ENCODE peak calls at places on chromosomes 4 and X, in eight cellular contexts. M is fibroblast of the conjunctiva, C is hippocampal formation, N is HT-29, J is OCI-LY7, R is progenitor cell of endocrine pancreas, Y is NCI-H1417, X is M059J. A is an unnamed sample.
A peak's percentile ranks its signal among the peaks of the same experiment; 100 is the strongest.

GRCh38 chr4:84051728-84052127 is 447.4 kb downstream of the NKX6-1 start:
- DNase-seq in M (no peak), C (no peak), N (no peak), J (no peak), R (no peak), Y (peak; percentile 94), X (no peak), A (no peak)

GRCh38 chrX:121649414-121649813 is 602.0 kb downstream of the GLUD2 start:
- DNase-seq in M (no peak), C (no peak), N (no peak), J (no peak), R (no peak), Y (no peak), X (no peak), A (no peak)

GRCh38 chrX:143648705-143649104 is 12.8 kb upstream of the SLITRK4 start:
- DNase-seq in M (no peak), C (no peak), N (peak; percentile 43), J (peak; percentile 0), R (no peak), Y (peak; percentile 28), X (no peak), A (peak; percentile 34)

GRCh38 chrX:129139837-129140679 is 383.2 kb downstream of the SMARCA1 start:
- DNase-seq in M (no peak), C (no peak), N (no peak), J (no peak), R (no peak), Y (peak; percentile 90), X (no peak), A (no peak)

GRCh38 chr4:115292320-115293092 is 179.1 kb upstream of the NDST4 start:
- DNase-seq in M (no peak), C (no peak), N (no peak), J (peak; percentile 27), R (no peak), Y (no peak), X (no peak), A (no peak)

GRCh38 chr4:109010534-109010933 is 247.7 kb upstream of the ETNPPL start:
- DNase-seq in M (no peak), C (no peak), N (no peak), J (no peak), R (no peak), Y (no peak), X (no peak), A (no peak)

GRCh38 chrX:352582-353314 is 34.0 kb downstream of the PPP2R3B start:
- DNase-seq in M (no peak), C (no peak), N (no peak), J (no peak), R (no peak), Y (no peak), X (no peak), A (no peak)

GRCh38 chrX:41705680-41706374 is 17.1 kb downstream of the GPR34 start:
- DNase-seq in M (no peak), C (peak; percentile 16), N (no peak), J (peak; percentile 76), R (no peak), Y (no peak), X (no peak), A (no peak)

GRCh38 chrX:34918856-34919255 is 23.7 kb upstream of the FAM47B start:
- DNase-seq in M (peak; percentile 46), C (no peak), N (peak; percentile 72), J (no peak), R (no peak), Y (peak; percentile 83), X (peak; percentile 63), A (no peak)

GRCh38 chr4:2256156-2256731 is 5.7 kb downstream of the MXD4 start:
- DNase-seq in M (no peak), C (no peak), N (no peak), J (no peak), R (peak; percentile 10), Y (no peak), X (no peak), A (no peak)

GRCh38 chr4:154503598-154503997 is 12.0 kb upstream of the DCHS2 start:
- DNase-seq in M (no peak), C (no peak), N (peak; percentile 36), J (peak; percentile 38), R (no peak), Y (peak; percentile 65), X (peak; percentile 15), A (peak; percentile 12)

GRCh38 chrX:154458954-154459829 is 1.1 kb downstream of the PLXNA3 start:
- DNase-seq in M (no peak), C (no peak), N (peak; percentile 45), J (peak; percentile 13), R (no peak), Y (peak; percentile 52), X (peak; percentile 60), A (no peak)

GRCh38 chr4:149047368-149047767 is 605.2 kb upstream of the NR3C2 start:
- DNase-seq in M (no peak), C (no peak), N (no peak), J (no peak), R (no peak), Y (no peak), X (no peak), A (no peak)

GRCh38 chr4:183142566-183143545 is 43.8 kb downstream of the WWC2 start:
- DNase-seq in M (peak; percentile 71), C (no peak), N (no peak), J (no peak), R (no peak), Y (peak; percentile 3), X (peak; percentile 90), A (no peak)